ENCODE peak calls at places on chromosomes 3 and 15, in four cellular contexts. Z is left lung; W is left ventricle myocardium inferior; A is CD8-positive, alpha-beta T cell. D is an unnamed sample.

GRCh38 chr3:47010050-47010712 is 30.7 kb downstream of the NBEAL2 start:
- DNase-seq in Z (peak), W (peak), A (no peak), D (no peak)

GRCh38 chr3:6779140-6779539 is 81.8 kb upstream of the GRM7 start:
- DNase-seq in Z (peak), W (no peak), A (no peak), D (no peak)

GRCh38 chr15:31309893-31310606 is 16.6 kb upstream of the KLF13 start:
- DNase-seq in Z (no peak), W (no peak), A (no peak), D (no peak)

GRCh38 chr3:25566358-25566920 is 98.3 kb downstream of the TOP2B start:
- DNase-seq in Z (no peak), W (no peak), A (no peak), D (no peak)

GRCh38 chr15:90903733-90904536 is 833 bp downstream of the MAN2A2 start:
- DNase-seq in Z (no peak), W (no peak), A (no peak), D (no peak)

GRCh38 chr15:60757831-60758570 is 279.1 kb upstream of the ICE2 start:
- DNase-seq in Z (no peak), W (no peak), A (no peak), D (no peak)

GRCh38 chr15:46815765-46816164 is 901.5 kb upstream of the SEMA6D start:
- DNase-seq in Z (no peak), W (peak), A (no peak), D (no peak)

GRCh38 chr3:129491794-129492193 is 36.6 kb upstream of the RHO start:
- DNase-seq in Z (peak), W (no peak), A (no peak), D (no peak)

GRCh38 chr15:84818221-84819131 is 1.3 kb downstream of the ALPK3 start:
- DNase-seq in Z (no peak), W (no peak), A (no peak), D (no peak)

GRCh38 chr15:63439536-63440264 is 58.1 kb upstream of the CA12 start:
- DNase-seq in Z (no peak), W (no peak), A (no peak), D (no peak)

GRCh38 chr3:138196023-138196422 is 8.9 kb downstream of the ARMC8 start:
- DNase-seq in Z (no peak), W (no peak), A (no peak), D (no peak)

GRCh38 chr15:48510976-48511375 is 134.5 kb downstream of the FBN1 start:
- DNase-seq in Z (no peak), W (no peak), A (no peak), D (no peak)

GRCh38 chr15:66774001-66774814 is 72.2 kb downstream of the SMAD6 start:
- DNase-seq in Z (peak), W (peak), A (peak), D (no peak)

GRCh38 chr15:49464513-49464912 is 41.5 kb downstream of the FGF7 start:
- DNase-seq in Z (no peak), W (no peak), A (no peak), D (no peak)

GRCh38 chr3:152469238-152470025 is 200.7 kb downstream of the MBNL1 start:
- DNase-seq in Z (no peak), W (no peak), A (no peak), D (no peak)

DNA sequence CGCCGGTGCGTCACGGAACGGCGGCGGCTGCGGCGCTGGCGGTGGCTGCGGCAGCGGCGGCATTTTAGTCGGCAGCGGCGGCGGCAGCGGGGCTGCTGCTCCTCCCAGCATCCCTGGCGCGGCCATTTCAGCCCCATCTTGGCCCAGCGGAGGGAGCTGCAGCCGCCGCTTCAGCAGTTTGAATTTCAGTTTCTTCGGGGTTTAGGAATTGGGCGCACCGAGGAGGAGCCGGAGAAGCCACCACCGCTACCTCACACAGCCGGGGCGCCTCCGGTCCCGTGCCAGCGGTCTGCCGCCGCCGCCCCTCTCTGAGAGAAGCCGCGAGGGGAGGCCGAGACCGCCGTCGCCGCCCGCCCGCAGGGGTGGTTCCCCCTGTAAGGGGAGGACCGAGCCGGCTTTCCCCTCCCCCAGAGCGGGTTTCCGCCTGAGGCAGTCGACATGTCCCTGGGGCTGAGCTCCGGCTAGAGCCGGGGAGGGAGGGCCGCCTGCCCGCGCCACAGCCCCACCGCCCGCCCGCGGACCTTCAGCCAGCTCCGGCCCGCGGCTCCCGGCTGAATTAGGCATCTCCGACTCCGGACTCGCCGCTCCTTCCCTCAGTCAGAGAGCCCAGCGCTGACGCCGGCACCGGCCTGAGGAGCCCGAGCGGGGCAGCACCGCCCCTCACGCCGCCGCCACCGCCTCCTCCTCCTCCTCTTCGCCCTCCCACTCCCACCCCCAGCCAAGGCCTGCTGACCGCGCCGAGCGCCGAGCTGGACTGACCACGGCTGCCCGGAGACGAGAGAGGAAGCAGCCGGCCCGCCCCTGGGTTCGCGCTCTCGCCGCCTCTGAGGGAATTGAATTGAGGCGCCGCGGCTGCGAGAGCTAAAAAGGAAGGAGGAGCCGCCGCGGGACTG is at the start of gene TSC22D2:
- DNase-seq in Z (peak), W (peak), A (peak), D (peak)
- TF ChIP-seq CTCF in Z (no peak), W (peak), A (no peak), D (no peak)

DNA sequence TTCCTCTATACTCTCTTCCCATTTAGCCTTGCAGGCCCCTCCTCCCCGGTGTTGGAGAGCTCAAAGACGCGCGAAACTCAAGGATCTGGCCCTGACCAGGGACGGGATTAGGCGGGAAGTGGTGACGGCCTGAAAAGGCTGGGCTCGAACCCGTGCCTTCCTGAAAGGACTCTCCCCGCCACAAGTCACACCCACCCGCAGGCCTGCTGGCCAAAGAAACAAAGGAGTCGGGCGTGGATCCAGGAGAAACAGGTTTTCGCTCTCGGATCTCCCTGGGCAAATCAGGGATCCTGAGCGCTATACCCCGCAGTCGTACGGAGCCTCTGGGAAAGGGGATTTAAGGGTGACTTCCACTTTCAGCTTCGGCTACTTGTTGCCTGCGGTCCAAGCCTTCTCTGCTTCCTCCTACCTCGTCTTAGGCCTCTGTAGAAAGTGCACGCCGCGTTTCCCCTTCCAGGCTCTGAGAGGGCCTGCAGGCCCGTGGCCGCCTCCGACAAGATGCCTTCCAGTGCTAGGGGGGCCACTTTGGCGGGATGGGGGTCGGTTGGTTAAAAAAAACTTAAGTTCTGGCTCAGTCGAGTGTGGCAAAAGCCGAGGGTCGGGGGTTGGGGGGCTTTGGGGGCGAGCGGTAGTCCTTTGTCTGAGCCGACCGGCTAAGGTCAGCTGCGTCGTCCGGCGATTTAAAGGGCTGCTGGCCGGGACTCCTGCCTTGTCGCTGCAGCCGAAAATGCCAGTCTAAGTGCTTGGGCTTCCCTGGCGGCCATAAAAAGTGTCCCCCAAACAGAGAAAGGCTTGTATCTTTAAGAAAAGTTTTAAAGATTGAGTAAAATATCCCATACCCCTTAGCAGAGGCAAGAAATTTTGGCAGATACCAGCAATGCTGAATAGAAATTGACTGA is 8.2 kb downstream of the ZIC4 start:
- DNase-seq in Z (no peak), W (no peak), A (no peak), D (no peak)
- TF ChIP-seq CTCF in Z (no peak), W (no peak), A (no peak), D (no peak)

GRCh38 chr3:72382460-72382859 is 465.8 kb downstream of the SHQ1 start:
- DNase-seq in Z (no peak), W (no peak), A (no peak), D (no peak)
- TF ChIP-seq CTCF in Z (no peak), W (no peak), A (no peak), D (no peak)

GRCh38 chr3:71958533-71958932 is 173.6 kb upstream of the PROK2 start:
- DNase-seq in Z (no peak), W (no peak), A (no peak), D (no peak)

GRCh38 chr3:71956716-71957115 is 171.8 kb upstream of the PROK2 start:
- DNase-seq in Z (no peak), W (no peak), A (no peak), D (no peak)

GRCh38 chr3:71961378-71961777 is 176.4 kb upstream of the PROK2 start:
- DNase-seq in Z (no peak), W (no peak), A (no peak), D (no peak)

GRCh38 chr3:71951842-71952241 is 166.9 kb upstream of the PROK2 start:
- DNase-seq in Z (no peak), W (no peak), A (no peak), D (no peak)

GRCh38 chr3:71955549-71956373 is 170.8 kb upstream of the PROK2 start:
- DNase-seq in Z (no peak), W (peak), A (no peak), D (no peak)
- TF ChIP-seq CTCF in Z (peak), W (peak), A (no peak), D (no peak)

DNA sequence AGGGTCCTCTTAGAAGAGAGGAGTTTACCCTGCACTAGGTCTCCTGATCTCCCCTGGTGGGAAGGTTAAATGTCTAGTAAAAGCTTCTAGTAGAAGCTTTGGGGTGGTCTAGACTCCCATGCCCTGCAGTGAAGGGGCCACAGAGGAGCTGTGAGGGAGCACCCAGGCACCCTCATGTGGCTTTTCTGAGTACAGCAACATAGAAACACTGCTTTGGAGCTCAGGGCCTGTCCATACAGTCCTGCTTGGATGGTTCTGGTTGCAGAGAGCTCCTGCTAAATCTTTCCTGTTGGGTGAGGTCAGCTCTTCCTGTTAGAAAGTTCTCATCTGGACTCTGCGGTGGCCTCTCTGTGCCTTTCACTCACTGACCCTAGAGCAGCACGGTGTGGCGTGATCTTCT is 47.8 kb downstream of the GPD1L start:
- DNase-seq in Z (no peak), W (no peak), A (no peak), D (no peak)
- TF ChIP-seq CTCF in Z (no peak), W (no peak), A (no peak), D (no peak)

GRCh38 chr3:27914199-27914598 is 192.1 kb upstream of the EOMES start:
- DNase-seq in Z (no peak), W (no peak), A (no peak), D (no peak)
- TF ChIP-seq CTCF in Z (no peak), W (no peak), A (no peak), D (no peak)